ENCODE peak calls at places on chromosomes 13 and 19, in seven cellular contexts. V is endothelial cell; H is stimulated activated CD4-positive, alpha-beta T cell treated with anti-CD3 and anti-CD28 coated beads, Interleukin-15, amount 100 ng/mL, for 1 hour; M is C1 segment of cervical spinal cord; S is NCI-H69; Q is GM23248; N is HEK293T. R is an unnamed sample.

GRCh38 chr13:99681695-99682094 is 180.4 kb downstream of the TM9SF2 start:
- DNase-seq in V (no peak), H (no peak), M (no peak), S (peak), Q (no peak), N (no peak), R (no peak)

GRCh38 chr19:49814010-49814409 is 918 bp upstream of the FUZ start:
- DNase-seq in V (no peak), H (no peak), M (no peak), S (no peak), Q (peak), N (no peak), R (no peak)

GRCh38 chr13:47437411-47437810 is 540.6 kb upstream of the HTR2A start:
- DNase-seq in V (no peak), H (no peak), M (no peak), S (no peak), Q (peak), N (no peak), R (no peak)

GRCh38 chr19:33177417-33177976 is 16.6 kb upstream of the LRP3 start:
- DNase-seq in V (peak), H (peak), M (no peak), S (no peak), Q (peak), N (peak), R (peak)

GRCh38 chr19:54390942-54391577 is 24.2 kb upstream of the TTYH1 start:
- DNase-seq in V (peak), H (peak), M (no peak), S (peak), Q (peak), N (peak), R (peak)

GRCh38 chr19:17294051-17294891 is 9.0 kb downstream of the ABHD8 start:
- DNase-seq in V (peak), H (no peak), M (no peak), S (peak), Q (peak), N (peak), R (peak)

GRCh38 chr13:36275190-36276002 is 22.2 kb downstream of the CCDC169 start:
- DNase-seq in V (peak), H (no peak), M (no peak), S (peak), Q (peak), N (peak), R (peak)

GRCh38 chr13:98449273-98449672 is 127.6 kb downstream of the STK24 start:
- DNase-seq in V (no peak), H (no peak), M (no peak), S (no peak), Q (no peak), N (no peak), R (no peak)

GRCh38 chr19:16288544-16288943 is 36.1 kb upstream of the KLF2 start:
- DNase-seq in V (no peak), H (no peak), M (no peak), S (no peak), Q (no peak), N (no peak), R (no peak)

GRCh38 chr13:40547545-40548322 is 118.7 kb downstream of the FOXO1 start:
- DNase-seq in V (no peak), H (no peak), M (no peak), S (no peak), Q (no peak), N (no peak), R (no peak)

GRCh38 chr13:40064723-40065122 is 409.3 kb downstream of the COG6 start:
- DNase-seq in V (no peak), H (no peak), M (no peak), S (no peak), Q (peak), N (no peak), R (peak)

GRCh38 chr13:84121456-84121855 is 239.2 kb upstream of the SLITRK1 start:
- DNase-seq in V (no peak), H (no peak), M (no peak), S (peak), Q (no peak), N (no peak), R (peak)

GRCh38 chr13:31477961-31478360 is 261.4 kb upstream of the RXFP2 start:
- DNase-seq in V (no peak), H (no peak), M (no peak), S (no peak), Q (peak), N (no peak), R (no peak)

GRCh38 chr19:56748443-56748842 is 76.9 kb upstream of the ZNF835 start:
- DNase-seq in V (no peak), H (no peak), M (no peak), S (peak), Q (peak), N (no peak), R (peak)

GRCh38 chr13:35826626-35827254 is 304.4 kb downstream of the DCLK1 start:
- DNase-seq in V (no peak), H (no peak), M (no peak), S (peak), Q (no peak), N (peak), R (peak)

GRCh38 chr13:100234006-100234405 is 145.1 kb downstream of the PCCA start:
- DNase-seq in V (no peak), H (no peak), M (no peak), S (peak), Q (no peak), N (no peak), R (no peak)

GRCh38 chr19:35377656-35378055 is 6.8 kb downstream of the GPR42 start:
- DNase-seq in V (no peak), H (no peak), M (no peak), S (no peak), Q (no peak), N (no peak), R (no peak)

R was measured in NCI-H82.